ENCODE peak calls at places on chromosome 1, in ten cellular contexts. U is AG04450, X is pancreas, C is neuronal stem cell, Q is upper lobe of right lung, B is H7, O is esophagus muscularis mucosa, S is colonic mucosa, D is fibroblast of lung, G is HAP-1. Y is an unnamed sample. For H3K27me3, the result is how much of the 10 kb centered on the place peaks cover.

GRCh38 chr1:219413523-219413922 is 199.4 kb downstream of the ZC3H11B start:
- DNase-seq in B (no peak), O (no peak), D (no peak), C (no peak), G (no peak), X (no peak), U (no peak), S (no peak), Q (no peak), Y (no peak)

GRCh38 chr1:1083181-1084027 is 9.3 kb upstream of the RNF223 start:
- DNase-seq in S (no peak), X (peak), U (no peak), B (no peak), O (no peak), D (no peak), C (no peak), G (peak), Q (peak), Y (no peak)

GRCh38 chr1:227712648-227713047 is 22.5 kb downstream of the JMJD4 start:
- DNase-seq in S (no peak), C (no peak), Q (no peak), B (no peak), G (no peak), O (peak), D (no peak), X (no peak), U (no peak), Y (no peak)

GRCh38 chr1:31576743-31577455 is 584 bp downstream of the TINAGL1 start:
- DNase-seq in D (no peak), Q (peak), O (peak), S (peak), C (no peak), G (no peak), U (no peak), B (no peak), X (peak), Y (no peak)

GRCh38 chr1:192066202-192066601 is 92.1 kb upstream of the RGS18 start:
- DNase-seq in O (no peak), X (no peak), U (no peak), B (no peak), Q (no peak), C (no peak), D (no peak), S (no peak), G (no peak), Y (no peak)

GRCh38 chr1:40270152-40270834 is 12.3 kb downstream of the ZMPSTE24 start:
- DNase-seq in B (no peak), S (no peak), D (no peak), X (no peak), U (no peak), Q (no peak), C (no peak), O (no peak), G (no peak), Y (peak)

GRCh38 chr1:96365596-96365995 is 356.0 kb upstream of the PTBP2 start:
- DNase-seq in C (no peak), D (peak), B (no peak), G (no peak), X (no peak), S (no peak), Q (no peak), O (no peak), U (no peak), Y (no peak)

GRCh38 chr1:228084325-228084724 is 1.8 kb downstream of the ARF1 start:
- DNase-seq in D (peak), G (no peak), S (no peak), B (no peak), O (no peak), U (peak), C (no peak), X (no peak), Q (no peak), Y (no peak)

GRCh38 chr1:121558514-121558913 is 373.7 kb downstream of the SRGAP2C start:
- DNase-seq in B (no peak), Q (no peak), D (peak), C (no peak), U (peak), G (no peak), O (no peak), S (no peak), X (no peak), Y (peak)

GRCh38 chr1:207752456-207753132 is 740 bp downstream of the CD46 start:
- DNase-seq in U (no peak), D (peak), X (peak), O (no peak), G (peak), B (peak), S (peak), C (no peak), Q (peak), Y (peak)

GRCh38 chr1:112727716-112728115 is 12.6 kb upstream of the PPM1J start:
- DNase-seq in Q (no peak), S (no peak), B (no peak), G (no peak), O (no peak), C (no peak), D (no peak), X (no peak), U (no peak), Y (no peak)

GRCh38 chr1:208235983-208236761 is 8.0 kb downstream of the PLXNA2 start:
- DNase-seq in O (peak), G (no peak), C (no peak), Q (no peak), U (no peak), S (peak), X (no peak), D (peak), B (no peak), Y (no peak)

GRCh38 chr1:63739452-63739851 is 34.4 kb upstream of the ROR1 start:
- DNase-seq in Q (no peak), S (no peak), X (no peak), C (no peak), D (no peak), U (no peak), O (no peak), G (no peak), B (no peak), Y (peak)

GRCh38 chr1:91746728-91747338 is 139.1 kb downstream of the TGFBR3 start:
- DNase-seq in U (no peak), D (no peak), C (no peak), S (no peak), B (no peak), G (no peak), Q (no peak), X (no peak), O (no peak), Y (no peak)

GRCh38 chr1:157626099-157626498 is 28.2 kb upstream of the FCRL4 start:
- DNase-seq in G (peak), C (no peak), D (no peak), Q (no peak), B (peak), O (no peak), X (no peak), U (no peak), S (peak), Y (no peak)

DNA sequence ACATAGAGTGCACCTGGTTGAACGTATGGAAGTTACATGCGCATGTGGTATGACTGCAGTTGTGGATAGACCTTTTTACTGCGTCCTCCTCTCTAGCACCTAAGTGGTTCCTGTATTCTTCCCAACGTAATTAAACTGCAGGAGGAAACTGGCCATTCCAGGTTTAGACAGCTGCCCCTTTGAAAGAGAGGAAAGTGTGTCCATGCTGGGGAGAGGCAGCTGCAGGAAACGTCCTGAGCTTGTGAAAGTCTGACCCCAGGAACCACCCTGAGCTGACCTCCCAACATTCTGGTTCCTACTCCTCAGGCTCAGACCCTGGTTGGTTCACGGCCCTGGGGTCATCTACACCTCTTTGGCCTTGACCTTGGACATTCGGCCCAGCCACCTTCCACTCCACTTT is 309.3 kb downstream of the DISC1 start:
- DNase-seq in U (no peak), D (no peak), Q (no peak), S (no peak), X (no peak), C (no peak), B (no peak), G (no peak), O (no peak), Y (no peak)
- H3K27me3 ChIP-seq in U (under half), D (under half), Q (under half), S (under half), X (under half), C (under half), B (under half), G (under half), O (under half), Y (under half)

GRCh38 chr1:224223819-224224714 is 41.0 kb downstream of the DEGS1 start:
- DNase-seq in X (no peak), S (no peak), O (no peak), D (peak), G (no peak), Q (no peak), C (no peak), B (peak), U (peak), Y (peak)

DNA sequence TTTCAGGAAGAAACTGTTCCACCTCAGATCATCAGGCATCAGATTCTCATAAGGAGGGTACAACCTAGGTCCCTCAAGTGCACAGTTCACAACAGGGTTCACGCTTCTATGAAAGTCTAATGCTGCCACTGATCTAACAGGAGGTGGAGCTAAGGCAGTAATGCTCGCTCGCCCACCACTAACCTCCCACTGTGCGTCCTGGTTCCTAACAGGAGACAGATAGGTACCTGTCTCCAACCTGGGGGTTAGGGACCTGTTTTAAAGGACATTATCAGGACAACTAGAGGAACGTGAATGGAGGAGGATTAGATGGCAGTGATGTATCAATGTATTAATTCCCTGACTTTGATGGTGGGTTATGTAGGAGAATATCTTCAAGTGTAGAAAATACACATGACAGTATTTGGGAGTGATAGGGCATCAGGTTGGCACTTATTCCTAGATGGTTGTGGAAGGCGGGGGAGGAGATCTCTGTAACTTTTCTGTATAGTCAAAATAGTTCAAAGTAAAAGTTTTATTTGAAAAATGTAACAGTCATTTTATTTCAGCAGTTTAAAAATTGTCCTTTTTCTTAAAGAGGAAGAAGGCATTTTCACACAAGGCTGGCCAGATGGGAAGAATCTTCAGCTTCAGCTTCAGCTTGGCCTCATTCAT is 43.9 kb downstream of the DEGS1 start:
- DNase-seq in S (no peak), X (no peak), D (no peak), Q (no peak), G (no peak), B (no peak), U (no peak), O (no peak), C (no peak), Y (no peak)
- H3K27me3 ChIP-seq in S (under half), X (under half), D (under half), Q (under half), G (under half), B (under half), U (under half), O (under half), C (under half), Y (under half)

GRCh38 chr1:54996869-54997710 is 1.6 kb upstream of the BSND start:
- DNase-seq in D (peak), Q (no peak), O (no peak), X (peak), B (peak), S (no peak), U (no peak), C (no peak), G (no peak), Y (no peak)
- H3K27me3 ChIP-seq in D (under half), Q (half or more), O (under half), X (under half), B (under half), S (under half), U (half or more), C (under half), G (under half), Y (under half)

GRCh38 chr1:159945483-159946241 is at the start of gene IGSF9:
- DNase-seq in B (peak), G (peak), X (peak), O (no peak), U (no peak), D (peak), S (peak), Q (peak), C (peak), Y (peak)

GRCh38 chr1:159944623-159945455 is 574 bp downstream of the IGSF9 start:
- DNase-seq in C (no peak), Q (no peak), D (no peak), O (no peak), S (no peak), X (no peak), G (no peak), B (peak), U (no peak), Y (no peak)

GRCh38 chr1:159943908-159944622 is 1.3 kb downstream of the IGSF9 start:
- DNase-seq in G (no peak), S (no peak), B (peak), D (no peak), C (no peak), X (peak), Q (peak), U (no peak), O (no peak), Y (no peak)

GRCh38 chr1:159947942-159948341 is 2.5 kb upstream of the IGSF9 start:
- DNase-seq in O (no peak), G (no peak), U (no peak), C (no peak), Q (no peak), B (no peak), S (no peak), X (no peak), D (no peak), Y (no peak)

DNA sequence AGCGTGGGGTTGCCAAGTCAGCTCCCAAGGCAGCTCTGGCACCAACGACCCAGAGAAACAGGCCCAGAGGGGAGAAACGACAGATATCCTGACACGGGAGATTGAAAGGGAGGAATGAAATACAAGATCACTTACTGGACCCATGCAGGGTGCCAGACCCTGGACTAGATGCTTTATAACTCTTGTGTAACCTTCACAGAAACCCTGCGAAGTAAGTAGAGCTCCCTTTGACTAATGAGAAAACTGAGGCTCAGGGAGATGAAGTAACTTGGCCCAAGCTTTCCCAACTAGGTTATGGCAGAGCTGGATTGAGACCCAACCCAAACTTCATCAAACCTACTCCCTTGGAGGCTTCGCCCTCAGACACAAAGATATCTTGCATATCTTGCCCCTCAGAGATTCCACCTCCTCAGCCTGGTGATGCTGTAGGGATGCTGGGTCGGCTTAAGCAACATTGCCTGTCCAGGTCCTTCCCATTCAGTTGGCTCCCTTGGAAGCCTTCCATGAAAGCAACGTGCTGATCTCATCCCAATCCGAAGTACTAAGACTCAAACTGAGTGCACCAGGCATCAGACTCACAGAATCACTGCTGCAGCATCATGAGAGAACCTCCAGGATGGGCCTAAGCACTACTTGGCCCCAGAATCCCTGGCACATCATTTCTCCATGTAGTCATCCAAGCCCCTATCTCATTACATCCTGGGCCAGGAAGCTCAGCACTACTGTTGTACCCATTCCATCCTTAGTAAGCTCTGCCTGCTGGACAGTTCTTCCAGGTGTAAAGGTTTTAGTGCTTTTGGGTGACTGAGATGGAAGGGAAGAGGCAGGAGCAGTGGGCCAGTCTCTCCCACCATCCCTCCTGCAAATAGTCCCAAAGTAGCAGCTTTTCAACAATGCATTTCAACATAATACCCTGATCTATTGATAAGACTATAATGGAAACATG is 1.1 kb upstream of the IGSF9 start:
- DNase-seq in G (no peak), O (no peak), U (no peak), X (no peak), C (no peak), B (no peak), D (no peak), S (no peak), Q (no peak), Y (no peak)
- H3K27me3 ChIP-seq in G (under half), O (under half), U (half or more), X (under half), C (under half), B (under half), D (under half), S (under half), Q (under half), Y (under half)

GRCh38 chr1:30248774-30249173 is 474.6 kb downstream of the MATN1 start:
- DNase-seq in S (no peak), D (no peak), G (no peak), X (no peak), U (no peak), B (no peak), Q (no peak), C (no peak), O (no peak), Y (no peak)
- H3K27me3 ChIP-seq in S (under half), D (under half), G (under half), X (under half), U (under half), B (under half), Q (under half), C (under half), O (under half), Y (under half)

GRCh38 chr1:223792046-223792445 is 53.7 kb downstream of the TP53BP2 start:
- DNase-seq in Q (no peak), B (no peak), U (no peak), C (no peak), X (no peak), G (no peak), O (no peak), S (no peak), D (no peak), Y (no peak)

GRCh38 chr1:223802032-223802431 is 43.7 kb downstream of the TP53BP2 start:
- DNase-seq in O (no peak), S (no peak), B (no peak), X (no peak), U (no peak), Q (no peak), C (no peak), D (no peak), G (no peak), Y (no peak)

GRCh38 chr1:223794040-223794880 is 51.5 kb downstream of the TP53BP2 start:
- DNase-seq in Q (no peak), C (no peak), U (no peak), O (no peak), S (no peak), B (no peak), D (peak), G (no peak), X (no peak), Y (peak)

GRCh38 chr1:223796210-223796609 is 49.5 kb downstream of the TP53BP2 start:
- DNase-seq in U (no peak), O (no peak), X (no peak), D (no peak), C (no peak), Q (no peak), B (no peak), G (no peak), S (no peak), Y (no peak)
- H3K27me3 ChIP-seq in U (under half), O (under half), X (under half), D (under half), C (under half), Q (under half), B (under half), G (under half), S (under half), Y (under half)

GRCh38 chr1:175918364-175918801 is 175.0 kb upstream of the TNR start:
- DNase-seq in X (no peak), O (no peak), S (no peak), G (no peak), U (no peak), C (no peak), B (no peak), Q (no peak), D (no peak), Y (no peak)

GRCh38 chr1:175920401-175920800 is 177.0 kb upstream of the TNR start:
- DNase-seq in Q (no peak), G (no peak), C (no peak), U (peak), S (no peak), X (no peak), O (no peak), D (no peak), B (no peak), Y (no peak)

GRCh38 chr1:175922254-175922881 is 179.0 kb upstream of the TNR start:
- DNase-seq in D (no peak), G (no peak), S (no peak), U (no peak), C (no peak), B (no peak), O (no peak), X (no peak), Q (no peak), Y (no peak)

GRCh38 chr1:175914115-175914514 is 170.7 kb upstream of the TNR start:
- DNase-seq in G (no peak), X (no peak), U (no peak), S (no peak), C (no peak), O (no peak), Q (no peak), B (no peak), D (no peak), Y (no peak)

DNA sequence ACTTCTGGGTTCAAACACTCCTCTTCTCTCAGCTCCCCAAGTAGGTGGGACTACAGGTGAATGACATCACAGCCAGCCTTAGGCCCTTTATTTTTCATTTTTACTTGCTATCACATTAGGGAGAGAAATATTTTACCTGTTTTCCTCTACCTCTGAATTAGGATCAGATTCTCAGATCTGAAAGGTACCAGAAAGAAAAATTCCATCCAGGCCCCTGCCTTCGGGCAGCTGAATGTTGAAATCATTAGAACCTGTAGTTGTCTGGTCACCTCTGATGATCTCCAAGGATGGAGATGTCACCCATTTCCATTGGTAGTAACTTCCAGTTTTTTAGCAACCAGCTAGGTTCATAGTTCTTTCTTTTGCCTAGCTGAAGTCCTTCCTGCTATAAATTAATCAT is 175.6 kb upstream of the TNR start:
- DNase-seq in B (no peak), O (no peak), C (no peak), X (no peak), D (no peak), Q (no peak), U (no peak), S (no peak), G (no peak), Y (no peak)
- H3K27me3 ChIP-seq in B (half or more), O (under half), C (under half), X (under half), D (under half), Q (under half), U (under half), S (under half), G (under half), Y (under half)